ENCODE peak calls at places on chromosomes 16 and 17, in ten cellular contexts. Z, G, Q, E, M, K, H, S, J and L are unnamed samples.

GRCh38 chr16:56711862-56712261 is 18.1 kb upstream of the NUP93 start:
- DNase-seq in K (no peak), E (no peak), H (no peak), Q (no peak), J (no peak), M (no peak), G (no peak), Z (no peak), S (no peak), L (no peak)

GRCh38 chr17:61812747-61813146 is 50.6 kb downstream of the BRIP1 start:
- DNase-seq in E (no peak), M (no peak), H (no peak), G (no peak), Z (no peak), K (no peak), S (no peak), Q (no peak), J (no peak), L (no peak)

GRCh38 chr17:63276376-63276775 is 169.7 kb downstream of the CYB561 start:
- DNase-seq in Q (no peak), Z (no peak), G (no peak), K (no peak), S (no peak), M (no peak), E (no peak), H (no peak), J (no peak), L (no peak)

GRCh38 chr17:48642059-48642842 is 16.1 kb upstream of the HOXB9 start:
- DNase-seq in E (no peak), G (peak; percentile 81), K (no peak), Z (no peak), S (no peak), H (peak; percentile 56), J (peak; percentile 35), M (peak; percentile 81), Q (no peak), L (no peak)

GRCh38 chr16:1311738-1312458 is 2.5 kb downstream of the UBE2I start:
- DNase-seq in S (no peak), Z (no peak), G (no peak), H (no peak), Q (no peak), M (no peak), J (no peak), K (no peak), E (no peak), L (no peak)

GRCh38 chr17:49101054-49101534 is 31.5 kb upstream of the B4GALNT2 start:
- DNase-seq in H (no peak), G (no peak), E (no peak), Q (no peak), J (no peak), M (no peak), Z (no peak), K (peak; percentile 43), S (no peak), L (no peak)

GRCh38 chr17:61161615-61162134 is 238.0 kb upstream of the TBX2 start:
- DNase-seq in G (no peak), E (no peak), M (no peak), Q (no peak), H (no peak), Z (no peak), K (no peak), S (no peak), J (peak; percentile 71), L (no peak)

GRCh38 chr17:34584805-34585416 is 5.5 kb downstream of the TMEM132E start:
- DNase-seq in M (no peak), K (no peak), S (no peak), G (peak; percentile 28), Z (no peak), Q (peak; percentile 18), H (no peak), J (peak; percentile 75), E (no peak), L (no peak)

GRCh38 chr17:64491995-64492394 is 4.9 kb downstream of the POLG2 start:
- DNase-seq in S (no peak), G (no peak), E (no peak), Z (no peak), Q (no peak), H (no peak), J (no peak), M (no peak), K (no peak), L (no peak)

GRCh38 chr17:9189870-9190269 is 168.6 kb downstream of the NTN1 start:
- DNase-seq in K (no peak), Z (no peak), Q (no peak), H (no peak), J (no peak), E (no peak), M (no peak), G (no peak), S (no peak), L (no peak)

GRCh38 chr17:54754560-54754959 is 146.1 kb upstream of the TOM1L1 start:
- DNase-seq in J (peak; percentile 34), M (no peak), K (no peak), S (no peak), E (no peak), Z (no peak), G (peak; percentile 29), H (no peak), Q (peak; percentile 47), L (no peak)

GRCh38 chr16:4218202-4218601 is 23.7 kb downstream of the SRL start:
- DNase-seq in S (no peak), M (no peak), J (no peak), H (no peak), G (no peak), Q (no peak), Z (no peak), K (peak; percentile 80), E (no peak), L (no peak)

GRCh38 chr16:89489040-89489721 is 1.2 kb downstream of the ANKRD11 start:
- DNase-seq in Q (peak; percentile 93), J (peak; percentile 85), H (peak; percentile 95), G (peak; percentile 92), M (peak; percentile 88), S (peak; percentile 94), K (peak; percentile 93), Z (peak; percentile 91), E (peak; percentile 59), L (peak; percentile 94)

GRCh38 chr17:27245230-27245696 is 48.7 kb upstream of the WSB1 start:
- DNase-seq in H (peak; percentile 93), J (peak; percentile 84), E (peak; percentile 58), S (peak; percentile 66), M (peak; percentile 85), G (peak; percentile 90), Q (peak; percentile 89), K (peak; percentile 94), Z (peak; percentile 81), L (peak; percentile 90)

GRCh38 chr16:12455287-12455798 is 348.3 kb downstream of the CPPED1 start:
- DNase-seq in K (peak; percentile 72), J (peak; percentile 73), S (peak; percentile 17), Q (peak; percentile 65), H (no peak), E (peak; percentile 31), M (peak; percentile 59), Z (peak; percentile 58), G (peak; percentile 62), L (no peak)
- H3K4me1 ChIP-seq in K (no peaks in the 10 kb centered on the region), J (no peaks in the 10 kb centered on the region), S (no peaks in the 10 kb centered on the region), Q (no peaks in the 10 kb centered on the region), H (no peaks in the 10 kb centered on the region), E (no peaks in the 10 kb centered on the region), M (no peaks in the 10 kb centered on the region), Z (peaks cover 10% of the 10 kb centered on the region), G (no peaks in the 10 kb centered on the region), L (no peaks in the 10 kb centered on the region)

GRCh38 chr16:50744911-50745310 is 3.0 kb downstream of the CYLD start:
- DNase-seq in G (no peak), J (no peak), H (no peak), S (no peak), K (no peak), Q (no peak), E (no peak), M (no peak), Z (no peak), L (no peak)

GRCh38 chr16:50743575-50744225 is 1.8 kb downstream of the CYLD start:
- DNase-seq in K (no peak), S (no peak), H (no peak), Z (no peak), J (no peak), G (no peak), E (no peak), Q (no peak), M (no peak), L (no peak)

GRCh38 chr16:50745940-50746339 is 4.1 kb downstream of the CYLD start:
- DNase-seq in M (no peak), Q (no peak), G (no peak), J (no peak), K (no peak), H (no peak), S (no peak), E (no peak), Z (no peak), L (no peak)

GRCh38 chr16:50751528-50751927 is 9.6 kb downstream of the CYLD start:
- DNase-seq in M (no peak), E (no peak), G (no peak), S (no peak), H (no peak), K (no peak), Q (no peak), J (no peak), Z (no peak), L (no peak)

DNA sequence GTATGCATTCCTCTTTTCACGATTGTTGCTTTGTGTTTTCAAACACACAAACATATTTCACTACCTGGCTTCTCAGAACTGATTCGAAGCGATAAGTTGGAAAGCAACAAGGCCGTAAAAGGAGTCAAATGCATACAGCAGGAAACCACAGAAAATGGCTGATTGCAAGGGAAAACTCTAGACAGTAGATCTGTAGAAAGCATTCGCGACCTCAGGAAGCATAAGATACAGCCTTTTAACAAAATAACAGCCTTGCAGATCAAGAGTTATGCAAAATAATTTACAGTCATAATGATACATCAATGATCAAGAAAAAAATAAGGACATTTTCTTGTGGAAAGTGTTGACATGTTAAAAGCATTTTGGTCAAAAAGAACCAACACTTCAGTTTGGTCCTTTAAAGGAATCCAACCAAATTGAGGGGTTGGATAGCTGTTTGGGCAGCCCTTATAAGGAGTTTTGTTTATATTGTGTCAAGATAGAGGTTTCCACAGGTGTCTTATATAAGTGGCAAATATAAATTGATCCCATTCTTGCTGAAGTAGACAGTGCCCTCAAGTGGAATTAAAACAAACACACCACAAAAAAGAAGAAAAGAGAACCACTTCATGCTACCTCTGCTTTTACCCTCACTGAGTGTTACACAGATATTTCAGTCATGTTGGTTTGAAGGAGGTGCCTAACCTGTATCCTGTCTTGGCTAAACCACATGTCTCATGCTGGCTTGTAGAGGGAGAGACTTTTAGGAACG is 5.5 kb downstream of the CYLD start:
- DNase-seq in Q (no peak), H (no peak), Z (no peak), J (peak; percentile 30), G (peak; percentile 22), S (no peak), M (no peak), K (no peak), E (no peak), L (no peak)
- TF ChIP-seq CTCF in Q (no peak), H (no peak), Z (no peak), J (peak; percentile 46), G (no peak), S (no peak), M (peak; percentile 29), K (no peak), E (peak; percentile 25), L (no peak)

GRCh38 chr16:11412175-11412904 is 67.1 kb downstream of the RMI2 start:
- DNase-seq in Z (no peak), Q (no peak), G (no peak), M (no peak), S (no peak), K (no peak), H (no peak), E (no peak), J (no peak), L (no peak)
- TF ChIP-seq EP300 in Z (no peak), Q (no peak), G (no peak), M (no peak), S (no peak), K (no peak), H (no peak), E (no peak), J (no peak), L (no peak)

GRCh38 chr16:85908889-85909584 is 10.1 kb downstream of the IRF8 start:
- DNase-seq in Z (no peak), E (no peak), Q (no peak), G (no peak), M (no peak), H (peak; percentile 57), K (peak; percentile 56), J (no peak), S (peak; percentile 40), L (no peak)
- H3K4me1 ChIP-seq in Z (peaks cover 6% of the 10 kb centered on the region), E (peaks cover 5% of the 10 kb centered on the region), Q (no peaks in the 10 kb centered on the region), G (no peaks in the 10 kb centered on the region), M (peaks cover 5% of the 10 kb centered on the region), H (no peaks in the 10 kb centered on the region), K (peaks cover 6% of the 10 kb centered on the region), J (no peaks in the 10 kb centered on the region), S (no peaks in the 10 kb centered on the region), L (peaks cover 11% of the 10 kb centered on the region)